ENCODE peak calls at places on chromosomes 3 and 15, in seven cellular contexts. One of them, this sample, is unnamed.

GRCh38 chr3:1798711-1799410 is 299.8 kb upstream of the CNTN4 start:
- DNase-seq in A549: no peak
- DNase-seq in transverse colon: no peak
- DNase-seq in heart left ventricle: no peak
- DNase-seq in uterus: no peak
- DNase-seq in spleen: no peak
- DNase-seq in body of pancreas: no peak
- DNase-seq in this sample: no peak

GRCh38 chr3:186427627-186428026 is 65.6 kb upstream of the DGKG start:
- DNase-seq in body of pancreas: peak; percentile 17
- DNase-seq in uterus: no peak
- DNase-seq in heart left ventricle: peak; percentile 58
- DNase-seq in transverse colon: no peak
- DNase-seq in A549: no peak
- DNase-seq in spleen: no peak
- DNase-seq in this sample: no peak

GRCh38 chr15:66214236-66214635 is 39.3 kb downstream of the MEGF11 start:
- DNase-seq in heart left ventricle: no peak
- DNase-seq in spleen: peak; percentile 29
- DNase-seq in A549: no peak
- DNase-seq in transverse colon: no peak
- DNase-seq in body of pancreas: no peak
- DNase-seq in uterus: no peak
- DNase-seq in this sample: no peak

GRCh38 chr3:184158394-184158793 is 3.2 kb downstream of the DVL3 start:
- DNase-seq in spleen: peak; percentile 41
- DNase-seq in body of pancreas: no peak
- DNase-seq in transverse colon: no peak
- DNase-seq in A549: no peak
- DNase-seq in heart left ventricle: no peak
- DNase-seq in uterus: no peak
- DNase-seq in this sample: no peak

GRCh38 chr3:150520408-150520807 is 25.9 kb downstream of the SERP1 start:
- DNase-seq in heart left ventricle: no peak
- DNase-seq in transverse colon: no peak
- DNase-seq in body of pancreas: no peak
- DNase-seq in uterus: no peak
- DNase-seq in spleen: no peak
- DNase-seq in A549: no peak
- DNase-seq in this sample: no peak

GRCh38 chr3:31533169-31533870 is 595 bp downstream of the STT3B start:
- DNase-seq in body of pancreas: peak; percentile 69
- DNase-seq in spleen: peak; percentile 94
- DNase-seq in transverse colon: peak; percentile 66
- DNase-seq in heart left ventricle: peak; percentile 55
- DNase-seq in A549: peak; percentile 29
- DNase-seq in uterus: peak; percentile 57
- DNase-seq in this sample: peak; percentile 76

GRCh38 chr3:158659454-158660237 is 12.8 kb downstream of the LXN start:
- DNase-seq in body of pancreas: peak; percentile 57
- DNase-seq in A549: peak; percentile 73
- DNase-seq in heart left ventricle: peak; percentile 39
- DNase-seq in uterus: peak; percentile 46
- DNase-seq in transverse colon: peak; percentile 63
- DNase-seq in spleen: no peak
- DNase-seq in this sample: peak; percentile 51

GRCh38 chr3:69671082-69671952 is 67.9 kb upstream of the MITF start:
- DNase-seq in transverse colon: no peak
- DNase-seq in body of pancreas: no peak
- DNase-seq in spleen: no peak
- DNase-seq in A549: peak; percentile 42
- DNase-seq in uterus: peak; percentile 45
- DNase-seq in heart left ventricle: peak; percentile 22
- DNase-seq in this sample: no peak

GRCh38 chr15:52651868-52652267 is 27.3 kb downstream of the ATOSA start:
- DNase-seq in A549: peak; percentile 94
- DNase-seq in uterus: peak; percentile 72
- DNase-seq in spleen: peak; percentile 78
- DNase-seq in heart left ventricle: peak; percentile 79
- DNase-seq in body of pancreas: peak; percentile 63
- DNase-seq in transverse colon: peak; percentile 65
- DNase-seq in this sample: peak; percentile 70

GRCh38 chr15:28182216-28182615 is 83.1 kb upstream of the OCA2 start:
- DNase-seq in transverse colon: peak; percentile 78
- DNase-seq in A549: no peak
- DNase-seq in spleen: no peak
- DNase-seq in uterus: no peak
- DNase-seq in body of pancreas: peak; percentile 62
- DNase-seq in heart left ventricle: no peak
- DNase-seq in this sample: no peak

GRCh38 chr3:194869482-194870169 is 183.9 kb downstream of the FAM43A start:
- DNase-seq in heart left ventricle: no peak
- DNase-seq in transverse colon: no peak
- DNase-seq in A549: peak; percentile 50
- DNase-seq in body of pancreas: no peak
- DNase-seq in spleen: no peak
- DNase-seq in uterus: no peak
- DNase-seq in this sample: no peak

GRCh38 chr3:187183210-187183862 is 13.9 kb upstream of the RTP1 start:
- DNase-seq in uterus: no peak
- DNase-seq in body of pancreas: no peak
- DNase-seq in spleen: no peak
- DNase-seq in A549: no peak
- DNase-seq in transverse colon: no peak
- DNase-seq in heart left ventricle: no peak
- DNase-seq in this sample: no peak

GRCh38 chr15:74957301-74958035 is 896 bp upstream of the RPP25 start:
- DNase-seq in heart left ventricle: peak; percentile 30
- DNase-seq in spleen: peak; percentile 80
- DNase-seq in body of pancreas: no peak
- DNase-seq in transverse colon: peak; percentile 67
- DNase-seq in A549: peak; percentile 72
- DNase-seq in uterus: peak; percentile 25
- DNase-seq in this sample: peak; percentile 64

GRCh38 chr15:66603301-66604179 is 37.7 kb upstream of the LCTL start:
- DNase-seq in uterus: peak; percentile 37
- DNase-seq in A549: peak; percentile 61
- DNase-seq in transverse colon: peak; percentile 67
- DNase-seq in spleen: peak; percentile 91
- DNase-seq in heart left ventricle: peak; percentile 58
- DNase-seq in body of pancreas: peak; percentile 74
- DNase-seq in this sample: peak; percentile 74

GRCh38 chr3:51706788-51707731 is at the start of gene GRM2:
- DNase-seq in heart left ventricle: peak; percentile 79
- DNase-seq in body of pancreas: peak; percentile 88
- DNase-seq in transverse colon: peak; percentile 54
- DNase-seq in uterus: peak; percentile 56
- DNase-seq in A549: no peak
- DNase-seq in spleen: peak; percentile 77
- DNase-seq in this sample: no peak

GRCh38 chr3:194327414-194328079 is 23.6 kb downstream of the CPN2 start:
- DNase-seq in transverse colon: no peak
- DNase-seq in uterus: no peak
- DNase-seq in spleen: no peak
- DNase-seq in body of pancreas: no peak
- DNase-seq in A549: peak; percentile 48
- DNase-seq in heart left ventricle: no peak
- DNase-seq in this sample: no peak

GRCh38 chr3:179695672-179696313 is 43.0 kb downstream of the USP13 start:
- DNase-seq in A549: no peak
- DNase-seq in spleen: no peak
- DNase-seq in transverse colon: no peak
- DNase-seq in uterus: no peak
- DNase-seq in heart left ventricle: no peak
- DNase-seq in body of pancreas: no peak
- DNase-seq in this sample: no peak

GRCh38 chr3:30597131-30597768 is 9.2 kb upstream of the TGFBR2 start:
- DNase-seq in uterus: peak; percentile 46
- DNase-seq in heart left ventricle: no peak
- DNase-seq in body of pancreas: peak; percentile 26
- DNase-seq in A549: peak; percentile 98
- DNase-seq in transverse colon: no peak
- DNase-seq in spleen: no peak
- DNase-seq in this sample: no peak

GRCh38 chr3:163924600-163924999 is 1153.7 kb downstream of the SI start:
- DNase-seq in A549: no peak
- DNase-seq in body of pancreas: no peak
- DNase-seq in uterus: no peak
- DNase-seq in heart left ventricle: no peak
- DNase-seq in transverse colon: no peak
- DNase-seq in spleen: no peak
- DNase-seq in this sample: no peak

GRCh38 chr15:65645392-65645791 is 23.7 kb downstream of the SLC24A1 start:
- DNase-seq in A549: no peak
- DNase-seq in body of pancreas: no peak
- DNase-seq in transverse colon: no peak
- DNase-seq in uterus: no peak
- DNase-seq in spleen: no peak
- DNase-seq in heart left ventricle: no peak
- DNase-seq in this sample: no peak

GRCh38 chr15:92882697-92883642 is 17.2 kb upstream of the CHD2 start:
- DNase-seq in spleen: peak; percentile 91
- DNase-seq in heart left ventricle: peak; percentile 34
- DNase-seq in body of pancreas: peak; percentile 53
- DNase-seq in A549: no peak
- DNase-seq in transverse colon: no peak
- DNase-seq in uterus: no peak
- DNase-seq in this sample: no peak
- TF ChIP-seq POLR2A in spleen: peak; percentile 98
- TF ChIP-seq POLR2A in heart left ventricle: no peak
- TF ChIP-seq POLR2A in body of pancreas: peak; percentile 89
- TF ChIP-seq POLR2A in A549: peak; percentile 100
- TF ChIP-seq POLR2A in transverse colon: peak; percentile 86
- TF ChIP-seq POLR2A in uterus: peak; percentile 95
- TF ChIP-seq POLR2A in this sample: peak; percentile 98

GRCh38 chr3:45496550-45496949 is 98.0 kb upstream of the LIMD1 start:
- DNase-seq in A549: no peak
- DNase-seq in spleen: no peak
- DNase-seq in uterus: no peak
- DNase-seq in transverse colon: no peak
- DNase-seq in body of pancreas: peak; percentile 26
- DNase-seq in heart left ventricle: no peak
- DNase-seq in this sample: no peak

GRCh38 chr3:45497963-45498362 is 96.6 kb upstream of the LIMD1 start:
- DNase-seq in body of pancreas: no peak
- DNase-seq in transverse colon: no peak
- DNase-seq in uterus: peak; percentile 51
- DNase-seq in spleen: no peak
- DNase-seq in heart left ventricle: no peak
- DNase-seq in A549: no peak
- DNase-seq in this sample: peak; percentile 17

GRCh38 chr3:45498532-45498931 is 96.0 kb upstream of the LIMD1 start:
- DNase-seq in transverse colon: no peak
- DNase-seq in A549: no peak
- DNase-seq in spleen: no peak
- DNase-seq in heart left ventricle: no peak
- DNase-seq in uterus: no peak
- DNase-seq in body of pancreas: no peak
- DNase-seq in this sample: no peak

GRCh38 chr3:45503904-45504651 is 90.5 kb upstream of the LIMD1 start:
- DNase-seq in heart left ventricle: no peak
- DNase-seq in body of pancreas: no peak
- DNase-seq in spleen: no peak
- DNase-seq in A549: no peak
- DNase-seq in transverse colon: no peak
- DNase-seq in uterus: no peak
- DNase-seq in this sample: no peak

DNA sequence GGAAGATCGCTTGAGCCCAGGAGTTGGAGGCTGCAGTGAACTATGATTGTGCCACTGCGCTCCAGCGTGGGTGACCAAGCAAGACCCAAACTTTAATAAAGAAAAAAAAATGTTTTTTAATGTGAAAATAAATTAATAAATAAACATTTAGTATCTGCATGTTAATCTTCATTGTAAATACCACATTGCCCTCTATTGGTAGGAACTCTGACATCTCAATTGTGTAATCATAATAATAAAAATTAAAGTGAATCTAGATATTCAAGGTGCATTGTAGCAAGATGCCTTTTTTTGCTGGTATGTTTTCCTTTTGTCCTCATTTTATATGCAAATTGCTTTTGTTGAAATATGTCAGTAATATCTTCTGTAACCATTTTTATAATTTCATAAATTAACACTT is 95.0 kb upstream of the LIMD1 start:
- DNase-seq in uterus: no peak
- DNase-seq in body of pancreas: no peak
- DNase-seq in A549: peak; percentile 34
- DNase-seq in transverse colon: no peak
- DNase-seq in spleen: no peak
- DNase-seq in heart left ventricle: no peak
- DNase-seq in this sample: no peak
- H3K4me3 ChIP-seq in uterus: no peak overlapping the region
- H3K4me3 ChIP-seq in body of pancreas: no peak overlapping the region
- H3K4me3 ChIP-seq in A549: no peak overlapping the region
- H3K4me3 ChIP-seq in transverse colon: no peak overlapping the region
- H3K4me3 ChIP-seq in spleen: no peak overlapping the region
- H3K4me3 ChIP-seq in heart left ventricle: no peak overlapping the region
- H3K4me3 ChIP-seq in this sample: no peak overlapping the region

DNA sequence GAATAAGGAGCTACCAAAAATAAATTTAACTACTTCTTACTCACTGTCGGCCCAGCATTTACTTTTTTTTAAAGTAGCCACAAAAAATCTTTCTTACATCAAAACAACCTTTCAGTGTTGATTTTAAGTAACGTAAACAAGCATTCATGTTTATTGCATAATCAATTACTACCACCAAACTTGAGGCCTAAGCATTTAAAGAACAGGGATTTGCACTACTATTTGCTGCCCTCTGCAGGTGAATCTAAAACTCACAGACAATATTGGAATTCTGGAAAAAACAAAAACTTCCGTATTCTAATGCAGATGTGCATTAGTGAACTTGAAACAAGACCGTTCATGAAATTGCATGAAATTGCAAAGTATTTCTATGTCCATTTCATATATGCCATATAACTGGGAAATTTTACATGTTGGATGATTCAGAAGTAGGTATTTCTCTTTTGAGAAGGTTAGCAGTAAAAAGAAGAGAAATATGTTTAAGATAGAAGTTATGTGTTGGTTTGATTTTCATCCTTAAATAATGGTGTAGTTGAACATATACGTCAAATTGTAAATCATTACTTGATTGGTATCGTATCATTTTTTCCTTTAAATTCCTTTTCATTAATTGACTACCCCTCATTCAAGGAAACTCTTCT is 55.6 kb downstream of the CGGBP1 start:
- DNase-seq in heart left ventricle: no peak
- DNase-seq in transverse colon: no peak
- DNase-seq in spleen: no peak
- DNase-seq in A549: peak; percentile 63
- DNase-seq in body of pancreas: no peak
- DNase-seq in uterus: no peak
- DNase-seq in this sample: no peak
- H3K4me1 ChIP-seq in heart left ventricle: no peaks in the 10 kb centered on the region
- H3K4me1 ChIP-seq in transverse colon: no peaks in the 10 kb centered on the region
- H3K4me1 ChIP-seq in spleen: no peaks in the 10 kb centered on the region
- H3K4me1 ChIP-seq in A549: peaks cover 4% of the 10 kb centered on the region
- H3K4me1 ChIP-seq in body of pancreas: peaks cover 13% of the 10 kb centered on the region
- H3K4me1 ChIP-seq in uterus: no peaks in the 10 kb centered on the region
- H3K4me1 ChIP-seq in this sample: no peaks in the 10 kb centered on the region

DNA sequence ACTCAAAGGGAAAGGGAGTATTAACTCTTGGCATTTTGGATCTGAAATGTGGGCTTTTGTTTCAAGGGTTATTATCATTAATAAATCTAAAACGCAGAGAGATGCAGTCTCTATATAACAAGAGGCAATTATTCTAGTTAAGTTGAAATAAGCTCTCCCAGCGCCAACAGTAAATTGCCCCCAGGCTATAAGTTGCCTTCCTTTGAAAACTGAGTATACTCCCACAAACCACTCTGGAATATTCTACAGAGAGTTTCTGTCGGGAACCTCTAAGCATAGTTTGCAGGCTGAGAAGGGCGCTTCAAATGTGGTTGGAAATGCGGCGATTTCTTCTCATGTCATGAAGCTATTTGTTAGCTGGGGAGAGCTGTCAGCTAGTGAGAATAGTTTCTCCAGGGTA is 5.6 kb downstream of the CRABP1 start:
- DNase-seq in A549: no peak
- DNase-seq in body of pancreas: no peak
- DNase-seq in spleen: no peak
- DNase-seq in transverse colon: no peak
- DNase-seq in uterus: no peak
- DNase-seq in heart left ventricle: no peak
- DNase-seq in this sample: no peak
- TF ChIP-seq POLR2A in A549: no peak
- TF ChIP-seq POLR2A in body of pancreas: no peak
- TF ChIP-seq POLR2A in spleen: no peak
- TF ChIP-seq POLR2A in transverse colon: no peak
- TF ChIP-seq POLR2A in uterus: no peak
- TF ChIP-seq POLR2A in heart left ventricle: no peak
- TF ChIP-seq POLR2A in this sample: no peak